ENCODE peak calls at places on chromosomes 4 and X, in five cellular contexts. One of them, this sample, is unnamed.

GRCh38 chr4:42398448-42399355 is 1.4 kb downstream of the SHISA3 start:
- DNase-seq in omental fat pad: no peak
- DNase-seq in nephron progenitor cell: peak
- DNase-seq in NCI-H1105: no peak
- DNase-seq in mammary epithelial cell: no peak
- DNase-seq in this sample: no peak

GRCh38 chr4:75002381-75002780 is 69.5 kb downstream of the PARM1 start:
- DNase-seq in omental fat pad: no peak
- DNase-seq in nephron progenitor cell: no peak
- DNase-seq in NCI-H1105: no peak
- DNase-seq in mammary epithelial cell: no peak
- DNase-seq in this sample: no peak

GRCh38 chr4:116849620-116850019 is 235.8 kb downstream of the TRAM1L1 start:
- DNase-seq in omental fat pad: no peak
- DNase-seq in nephron progenitor cell: no peak
- DNase-seq in NCI-H1105: no peak
- DNase-seq in mammary epithelial cell: no peak
- DNase-seq in this sample: no peak

GRCh38 chr4:32135642-32136041 is 1415.5 kb downstream of the PCDH7 start:
- DNase-seq in omental fat pad: no peak
- DNase-seq in nephron progenitor cell: no peak
- DNase-seq in NCI-H1105: no peak
- DNase-seq in mammary epithelial cell: peak
- DNase-seq in this sample: peak

GRCh38 chr4:40962551-40963185 is 212.9 kb downstream of the NSUN7 start:
- DNase-seq in omental fat pad: no peak
- DNase-seq in nephron progenitor cell: no peak
- DNase-seq in NCI-H1105: no peak
- DNase-seq in mammary epithelial cell: no peak
- DNase-seq in this sample: no peak

GRCh38 chr4:177391287-177391686 is 51.0 kb downstream of the AGA start:
- DNase-seq in omental fat pad: no peak
- DNase-seq in nephron progenitor cell: no peak
- DNase-seq in NCI-H1105: no peak
- DNase-seq in mammary epithelial cell: no peak
- DNase-seq in this sample: no peak

GRCh38 chr4:148397006-148397673 is 45.1 kb downstream of the NR3C2 start:
- DNase-seq in omental fat pad: no peak
- DNase-seq in nephron progenitor cell: no peak
- DNase-seq in NCI-H1105: no peak
- DNase-seq in mammary epithelial cell: no peak
- DNase-seq in this sample: no peak

GRCh38 chr4:48112017-48112667 is 21.9 kb downstream of the TXK start:
- DNase-seq in omental fat pad: no peak
- DNase-seq in nephron progenitor cell: no peak
- DNase-seq in NCI-H1105: no peak
- DNase-seq in mammary epithelial cell: peak
- DNase-seq in this sample: no peak

GRCh38 chrX:140389331-140389730 is 115.5 kb downstream of the SOX3 start:
- DNase-seq in omental fat pad: no peak
- DNase-seq in nephron progenitor cell: no peak
- DNase-seq in NCI-H1105: no peak
- DNase-seq in mammary epithelial cell: no peak
- DNase-seq in this sample: no peak

GRCh38 chr4:151014521-151015457 is at the start of gene LRBA:
- DNase-seq in omental fat pad: peak
- DNase-seq in nephron progenitor cell: peak
- DNase-seq in NCI-H1105: peak
- DNase-seq in mammary epithelial cell: peak
- DNase-seq in this sample: peak

GRCh38 chr4:75658881-75659280 is 14.3 kb downstream of the G3BP2 start:
- DNase-seq in omental fat pad: no peak
- DNase-seq in nephron progenitor cell: no peak
- DNase-seq in NCI-H1105: no peak
- DNase-seq in mammary epithelial cell: no peak
- DNase-seq in this sample: no peak

GRCh38 chr4:14787894-14788293 is 214.4 kb upstream of the CPEB2 start:
- DNase-seq in omental fat pad: no peak
- DNase-seq in nephron progenitor cell: no peak
- DNase-seq in NCI-H1105: no peak
- DNase-seq in mammary epithelial cell: peak
- DNase-seq in this sample: peak